ENCODE peak calls at places on chromosome 11, in four cellular contexts. N, R, Q and K are unnamed samples.

GRCh38 chr11:17010851-17011420 is 3.3 kb downstream of the PLEKHA7 start:
- DNase-seq in N (no peak), R (no peak), Q (no peak), K (no peak)

GRCh38 chr11:87266751-87267150 is 229.0 kb downstream of the TMEM135 start:
- DNase-seq in N (no peak), R (no peak), Q (no peak), K (no peak)

GRCh38 chr11:116984186-116984585 is 114.0 kb downstream of the SIK3 start:
- DNase-seq in N (no peak), R (no peak), Q (no peak), K (no peak)

GRCh38 chr11:117875397-117876048 is 935 bp downstream of the FXYD6 start:
- DNase-seq in N (no peak), R (peak; percentile 45), Q (no peak), K (no peak)

GRCh38 chr11:111737877-111738205 is 28.3 kb downstream of the PPP2R1B start:
- DNase-seq in N (no peak), R (no peak), Q (no peak), K (no peak)

GRCh38 chr11:130653838-130654601 is 205.6 kb downstream of the ADAMTS15 start:
- DNase-seq in N (peak; percentile 86), R (peak; percentile 86), Q (no peak), K (peak; percentile 7)

GRCh38 chr11:328012-328411 is 7.4 kb upstream of the IFITM3 start:
- DNase-seq in N (peak; percentile 50), R (no peak), Q (no peak), K (no peak)

GRCh38 chr11:92932023-92932422 is 37.4 kb upstream of the MTNR1B start:
- DNase-seq in N (no peak), R (no peak), Q (no peak), K (no peak)

GRCh38 chr11:79097279-79097875 is 343.5 kb downstream of the TENM4 start:
- DNase-seq in N (no peak), R (no peak), Q (no peak), K (peak; percentile 7)

GRCh38 chr11:79092791-79093313 is 348.0 kb downstream of the TENM4 start:
- DNase-seq in N (no peak), R (no peak), Q (no peak), K (no peak)

GRCh38 chr11:96061730-96062524 is 138.0 kb upstream of the MTMR2 start:
- DNase-seq in N (no peak), R (no peak), Q (no peak), K (no peak)

GRCh38 chr11:6022954-6023353 is 7.6 kb downstream of the OR56A1 start:
- DNase-seq in N (no peak), R (no peak), Q (no peak), K (no peak)

GRCh38 chr11:65477271-65478029 is 21.4 kb upstream of the MALAT1 start:
- DNase-seq in N (peak; percentile 99), R (peak; percentile 97), Q (peak; percentile 86), K (peak; percentile 96)

GRCh38 chr11:77467233-77467632 is 6.7 kb downstream of the PAK1 start:
- DNase-seq in N (no peak), R (no peak), Q (no peak), K (no peak)

GRCh38 chr11:44402466-44403075 is 92.6 kb upstream of the ALX4 start:
- DNase-seq in N (no peak), R (no peak), Q (no peak), K (no peak)

GRCh38 chr11:43508511-43508918 is 149.8 kb downstream of the TTC17 start:
- DNase-seq in N (no peak), R (no peak), Q (no peak), K (no peak)

GRCh38 chr11:106466441-106467190 is 389.2 kb downstream of the AASDHPPT start:
- DNase-seq in N (no peak), R (no peak), Q (no peak), K (no peak)

GRCh38 chr11:74319139-74319538 is 7.7 kb upstream of the P4HA3 start:
- DNase-seq in N (no peak), R (no peak), Q (no peak), K (no peak)

GRCh38 chr11:70661763-70662501 is 263.6 kb downstream of the CTTN start:
- DNase-seq in N (no peak), R (no peak), Q (no peak), K (no peak)

GRCh38 chr11:100592619-100593309 is 94.3 kb upstream of the ARHGAP42 start:
- DNase-seq in N (no peak), R (no peak), Q (no peak), K (no peak)

GRCh38 chr11:23403210-23404185 is 543.2 kb upstream of the CCDC179 start:
- DNase-seq in N (peak; percentile 59), R (no peak), Q (no peak), K (no peak)

GRCh38 chr11:4664791-4665190 is 21.0 kb downstream of the OR51E1 start:
- DNase-seq in N (no peak), R (no peak), Q (no peak), K (no peak)

GRCh38 chr11:129896062-129896461 is 684 bp upstream of the NFRKB start:
- DNase-seq in N (no peak), R (no peak), Q (no peak), K (no peak)

GRCh38 chr11:18633256-18634139 is 644 bp downstream of the SPTY2D1 start:
- DNase-seq in N (no peak), R (no peak), Q (peak; percentile 7), K (no peak)

GRCh38 chr11:37552284-37552683 is 954.2 kb upstream of the RAG2 start:
- DNase-seq in N (no peak), R (no peak), Q (no peak), K (no peak)

GRCh38 chr11:122809861-122810260 is 28.4 kb upstream of the CRTAM start:
- DNase-seq in N (no peak), R (no peak), Q (no peak), K (no peak)

GRCh38 chr11:120606116-120607010 is 94.8 kb downstream of the GRIK4 start:
- DNase-seq in N (peak; percentile 40), R (no peak), Q (no peak), K (no peak)

GRCh38 chr11:118215262-118215661 is 9.5 kb downstream of the JAML start:
- DNase-seq in N (no peak), R (no peak), Q (no peak), K (no peak)

GRCh38 chr11:84564180-84564866 is 1062.8 kb downstream of the DLG2 start:
- DNase-seq in N (no peak), R (no peak), Q (no peak), K (no peak)

GRCh38 chr11:120875986-120876385 is 147.9 kb upstream of the TBCEL start:
- DNase-seq in N (no peak), R (no peak), Q (no peak), K (no peak)

DNA sequence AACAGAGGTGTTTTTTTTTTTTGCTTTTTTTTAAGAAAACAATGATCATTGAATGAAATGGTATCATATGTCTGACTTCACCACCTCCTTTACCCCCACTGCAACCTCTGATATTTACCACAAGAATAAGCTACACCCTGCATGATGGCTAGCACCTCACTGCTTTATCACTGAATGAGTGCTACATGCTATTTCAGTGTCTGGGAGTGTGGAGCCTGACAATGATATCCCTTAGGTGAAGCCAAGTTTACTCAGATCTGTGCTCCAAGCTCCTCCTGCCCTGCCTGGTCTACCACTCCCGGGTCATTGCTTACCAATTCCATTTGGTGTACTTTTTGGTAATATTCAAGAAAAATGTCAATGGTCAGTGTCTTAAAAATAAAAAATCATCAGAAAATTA is 21.1 kb downstream of the MMP20 start:
- DNase-seq in N (no peak), R (no peak), Q (no peak), K (no peak)
- H3K27ac ChIP-seq in N (no peak overlapping the region), R (no peak overlapping the region), Q (no peak overlapping the region), K (no peak overlapping the region)

GRCh38 chr11:63880031-63880841 is 36.7 kb downstream of the RCOR2 start:
- DNase-seq in N (no peak), R (no peak), Q (no peak), K (no peak)
- H3K27ac ChIP-seq in N (no peak overlapping the region), R (peak overlapping the region; percentile 1), Q (no peak overlapping the region), K (peak overlapping the region; percentile 33)

DNA sequence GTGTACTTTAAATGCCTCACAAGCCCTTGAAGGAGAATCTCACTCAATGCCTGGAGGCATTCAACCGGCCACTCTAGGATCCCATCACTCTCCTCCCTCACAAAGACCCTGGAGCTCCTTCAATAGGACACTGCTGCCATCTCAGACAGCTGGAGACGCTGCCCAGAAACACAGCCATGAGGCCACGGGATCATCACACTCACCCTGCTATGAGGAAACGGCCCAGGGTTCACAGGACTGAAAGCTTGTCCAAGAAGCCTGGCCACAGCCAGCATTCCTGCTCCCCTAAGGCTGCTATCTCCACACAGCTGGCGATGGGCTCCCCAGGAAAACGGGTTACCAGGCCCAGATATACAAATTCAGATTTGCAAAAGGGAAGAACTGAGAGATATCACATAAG is 13.2 kb downstream of the CARS1 start:
- DNase-seq in N (no peak), R (peak; percentile 13), Q (no peak), K (no peak)
- H3K27ac ChIP-seq in N (no peak overlapping the region), R (peak overlapping the region; percentile 80), Q (no peak overlapping the region), K (peak overlapping the region; percentile 66)

GRCh38 chr11:35800970-35801953 is 138.7 kb downstream of the TRIM44 start:
- DNase-seq in N (no peak), R (no peak), Q (no peak), K (no peak)

GRCh38 chr11:35796542-35796941 is 134.0 kb downstream of the TRIM44 start:
- DNase-seq in N (no peak), R (no peak), Q (no peak), K (no peak)

GRCh38 chr11:35799655-35800054 is 137.1 kb downstream of the TRIM44 start:
- DNase-seq in N (no peak), R (no peak), Q (no peak), K (no peak)

GRCh38 chr11:35798983-35799382 is 136.4 kb downstream of the TRIM44 start:
- DNase-seq in N (no peak), R (no peak), Q (no peak), K (no peak)

DNA sequence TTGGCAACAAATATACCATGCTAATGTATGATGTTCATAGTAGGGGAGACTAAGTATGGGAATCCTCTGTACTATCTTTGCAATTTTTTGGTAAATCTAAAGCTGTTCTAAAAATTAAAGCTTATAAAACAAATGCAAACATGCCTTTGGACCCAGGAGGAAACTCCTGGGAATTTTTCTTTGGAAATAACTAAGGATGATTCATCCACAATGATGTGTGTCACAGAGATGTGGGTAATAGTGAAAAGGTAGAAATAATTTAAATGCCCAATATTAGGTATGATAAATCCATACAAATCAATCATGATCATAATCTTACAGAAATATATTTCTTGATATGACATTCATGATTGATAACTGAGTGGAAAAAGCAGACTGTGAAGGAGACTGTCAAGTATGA is 135.8 kb downstream of the TRIM44 start:
- DNase-seq in N (no peak), R (no peak), Q (no peak), K (no peak)
- H3K27ac ChIP-seq in N (no peak overlapping the region), R (no peak overlapping the region), Q (no peak overlapping the region), K (no peak overlapping the region)

GRCh38 chr11:119436093-119436492 is 13.1 kb upstream of the THY1 start:
- DNase-seq in N (no peak), R (no peak), Q (no peak), K (no peak)

GRCh38 chr11:119431523-119431922 is 8.6 kb upstream of the THY1 start:
- DNase-seq in N (no peak), R (no peak), Q (no peak), K (no peak)

GRCh38 chr11:119433369-119433749 is 10.4 kb upstream of the THY1 start:
- DNase-seq in N (no peak), R (no peak), Q (no peak), K (no peak)

GRCh38 chr11:119434531-119435330 is 11.8 kb upstream of the THY1 start:
- DNase-seq in N (no peak), R (no peak), Q (no peak), K (no peak)

GRCh38 chr11:119432484-119433368 is 9.8 kb upstream of the THY1 start:
- DNase-seq in N (no peak), R (no peak), Q (no peak), K (no peak)
- H3K27ac ChIP-seq in N (no peak overlapping the region), R (no peak overlapping the region), Q (no peak overlapping the region), K (no peak overlapping the region)

GRCh38 chr11:33897761-33898403 is 6.0 kb upstream of the LMO2 start:
- DNase-seq in N (no peak), R (no peak), Q (no peak), K (no peak)
- H3K27ac ChIP-seq in N (no peak overlapping the region), R (no peak overlapping the region), Q (no peak overlapping the region), K (no peak overlapping the region)